ENCODE peak calls at places on chromosomes 3 and 15, in six cellular contexts. One of them, this sample, is unnamed.

GRCh38 chr3:32973982-32974381 is 22.5 kb downstream of the CCR4 start:
- DNase-seq in stimulated activated naive B cell treated with anti-CD40 and anti-IgM and Interleukin-4, amounts not matched to agents 10 μg/mL and 1 μg/mL and 100 μg/mL, for 72 hours: no peak
- DNase-seq in EL: peak
- DNase-seq in AG09309: no peak
- DNase-seq in ascending aorta: no peak
- DNase-seq in stimulated activated CD8-positive, alpha-beta memory T cell treated with anti-CD3 and anti-CD28 coated beads, Interleukin-7, amount 100 ng/mL, for 1 hour: no peak
- DNase-seq in this sample: peak

GRCh38 chr3:65006300-65006739 is 318.5 kb upstream of the ADAMTS9 start:
- DNase-seq in EL: peak
- DNase-seq in stimulated activated CD8-positive, alpha-beta memory T cell treated with anti-CD3 and anti-CD28 coated beads, Interleukin-7, amount 100 ng/mL, for 1 hour: no peak
- DNase-seq in ascending aorta: no peak
- DNase-seq in stimulated activated naive B cell treated with anti-CD40 and anti-IgM and Interleukin-4, amounts not matched to agents 10 μg/mL and 1 μg/mL and 100 μg/mL, for 72 hours: no peak
- DNase-seq in AG09309: no peak
- DNase-seq in this sample: peak

GRCh38 chr3:17235311-17235710 is 350.6 kb downstream of the PLCL2 start:
- DNase-seq in stimulated activated naive B cell treated with anti-CD40 and anti-IgM and Interleukin-4, amounts not matched to agents 10 μg/mL and 1 μg/mL and 100 μg/mL, for 72 hours: no peak
- DNase-seq in AG09309: no peak
- DNase-seq in EL: no peak
- DNase-seq in stimulated activated CD8-positive, alpha-beta memory T cell treated with anti-CD3 and anti-CD28 coated beads, Interleukin-7, amount 100 ng/mL, for 1 hour: no peak
- DNase-seq in ascending aorta: no peak
- DNase-seq in this sample: no peak

GRCh38 chr3:180335056-180335455 is 266.9 kb upstream of the TTC14 start:
- DNase-seq in stimulated activated CD8-positive, alpha-beta memory T cell treated with anti-CD3 and anti-CD28 coated beads, Interleukin-7, amount 100 ng/mL, for 1 hour: no peak
- DNase-seq in AG09309: no peak
- DNase-seq in stimulated activated naive B cell treated with anti-CD40 and anti-IgM and Interleukin-4, amounts not matched to agents 10 μg/mL and 1 μg/mL and 100 μg/mL, for 72 hours: no peak
- DNase-seq in ascending aorta: no peak
- DNase-seq in EL: no peak
- DNase-seq in this sample: no peak

GRCh38 chr3:119184808-119185690 is 11.7 kb downstream of the UPK1B start:
- DNase-seq in AG09309: peak
- DNase-seq in EL: peak
- DNase-seq in stimulated activated naive B cell treated with anti-CD40 and anti-IgM and Interleukin-4, amounts not matched to agents 10 μg/mL and 1 μg/mL and 100 μg/mL, for 72 hours: no peak
- DNase-seq in ascending aorta: no peak
- DNase-seq in stimulated activated CD8-positive, alpha-beta memory T cell treated with anti-CD3 and anti-CD28 coated beads, Interleukin-7, amount 100 ng/mL, for 1 hour: no peak
- DNase-seq in this sample: peak

GRCh38 chr3:40623567-40623966 is 98.8 kb downstream of the ZNF621 start:
- DNase-seq in stimulated activated CD8-positive, alpha-beta memory T cell treated with anti-CD3 and anti-CD28 coated beads, Interleukin-7, amount 100 ng/mL, for 1 hour: no peak
- DNase-seq in ascending aorta: no peak
- DNase-seq in EL: peak
- DNase-seq in AG09309: no peak
- DNase-seq in stimulated activated naive B cell treated with anti-CD40 and anti-IgM and Interleukin-4, amounts not matched to agents 10 μg/mL and 1 μg/mL and 100 μg/mL, for 72 hours: peak
- DNase-seq in this sample: peak

GRCh38 chr15:89781055-89781454 is 4.9 kb downstream of the MESP2 start:
- DNase-seq in stimulated activated CD8-positive, alpha-beta memory T cell treated with anti-CD3 and anti-CD28 coated beads, Interleukin-7, amount 100 ng/mL, for 1 hour: no peak
- DNase-seq in ascending aorta: no peak
- DNase-seq in AG09309: no peak
- DNase-seq in stimulated activated naive B cell treated with anti-CD40 and anti-IgM and Interleukin-4, amounts not matched to agents 10 μg/mL and 1 μg/mL and 100 μg/mL, for 72 hours: peak
- DNase-seq in EL: no peak
- DNase-seq in this sample: no peak

GRCh38 chr3:40192628-40193027 is 116.9 kb upstream of the EIF1B start:
- DNase-seq in stimulated activated CD8-positive, alpha-beta memory T cell treated with anti-CD3 and anti-CD28 coated beads, Interleukin-7, amount 100 ng/mL, for 1 hour: no peak
- DNase-seq in EL: no peak
- DNase-seq in stimulated activated naive B cell treated with anti-CD40 and anti-IgM and Interleukin-4, amounts not matched to agents 10 μg/mL and 1 μg/mL and 100 μg/mL, for 72 hours: no peak
- DNase-seq in ascending aorta: no peak
- DNase-seq in AG09309: no peak
- DNase-seq in this sample: no peak

GRCh38 chr15:63243776-63244175 is 33.6 kb upstream of the APH1B start:
- DNase-seq in stimulated activated naive B cell treated with anti-CD40 and anti-IgM and Interleukin-4, amounts not matched to agents 10 μg/mL and 1 μg/mL and 100 μg/mL, for 72 hours: no peak
- DNase-seq in AG09309: no peak
- DNase-seq in stimulated activated CD8-positive, alpha-beta memory T cell treated with anti-CD3 and anti-CD28 coated beads, Interleukin-7, amount 100 ng/mL, for 1 hour: no peak
- DNase-seq in EL: no peak
- DNase-seq in ascending aorta: no peak
- DNase-seq in this sample: no peak

GRCh38 chr3:30518201-30518864 is 88.1 kb upstream of the TGFBR2 start:
- DNase-seq in stimulated activated CD8-positive, alpha-beta memory T cell treated with anti-CD3 and anti-CD28 coated beads, Interleukin-7, amount 100 ng/mL, for 1 hour: no peak
- DNase-seq in AG09309: no peak
- DNase-seq in stimulated activated naive B cell treated with anti-CD40 and anti-IgM and Interleukin-4, amounts not matched to agents 10 μg/mL and 1 μg/mL and 100 μg/mL, for 72 hours: no peak
- DNase-seq in ascending aorta: peak
- DNase-seq in EL: no peak
- DNase-seq in this sample: no peak

GRCh38 chr3:14231145-14231990 is 52.8 kb downstream of the LSM3 start:
- DNase-seq in stimulated activated CD8-positive, alpha-beta memory T cell treated with anti-CD3 and anti-CD28 coated beads, Interleukin-7, amount 100 ng/mL, for 1 hour: no peak
- DNase-seq in AG09309: no peak
- DNase-seq in ascending aorta: peak
- DNase-seq in stimulated activated naive B cell treated with anti-CD40 and anti-IgM and Interleukin-4, amounts not matched to agents 10 μg/mL and 1 μg/mL and 100 μg/mL, for 72 hours: no peak
- DNase-seq in EL: no peak
- DNase-seq in this sample: no peak

GRCh38 chr3:155958676-155959075 is 88.2 kb downstream of the GMPS start:
- DNase-seq in stimulated activated CD8-positive, alpha-beta memory T cell treated with anti-CD3 and anti-CD28 coated beads, Interleukin-7, amount 100 ng/mL, for 1 hour: no peak
- DNase-seq in ascending aorta: no peak
- DNase-seq in stimulated activated naive B cell treated with anti-CD40 and anti-IgM and Interleukin-4, amounts not matched to agents 10 μg/mL and 1 μg/mL and 100 μg/mL, for 72 hours: no peak
- DNase-seq in AG09309: no peak
- DNase-seq in EL: no peak
- DNase-seq in this sample: no peak

GRCh38 chr15:71440479-71441071 is 325.3 kb downstream of the THSD4 start:
- DNase-seq in AG09309: peak
- DNase-seq in stimulated activated CD8-positive, alpha-beta memory T cell treated with anti-CD3 and anti-CD28 coated beads, Interleukin-7, amount 100 ng/mL, for 1 hour: no peak
- DNase-seq in ascending aorta: no peak
- DNase-seq in stimulated activated naive B cell treated with anti-CD40 and anti-IgM and Interleukin-4, amounts not matched to agents 10 μg/mL and 1 μg/mL and 100 μg/mL, for 72 hours: no peak
- DNase-seq in EL: peak
- DNase-seq in this sample: no peak

This sample was measured in brain microvascular endothelial cell.